ENCODE peak calls at places on chromosome 3, in five cellular contexts. One of them, this sample, is unnamed.

GRCh38 chr3:58424613-58425012 is 9.0 kb downstream of the PDHB start:
- DNase-seq in WERI-Rb-1: no peak
- DNase-seq in AG04450: no peak
- DNase-seq in astrocyte of the spinal cord: no peak
- DNase-seq in astrocyte of the cerebellum: no peak
- DNase-seq in this sample: no peak

GRCh38 chr3:54537506-54537905 is 390.4 kb downstream of the LRTM1 start:
- DNase-seq in AG04450: no peak
- DNase-seq in astrocyte of the spinal cord: no peak
- DNase-seq in WERI-Rb-1: no peak
- DNase-seq in astrocyte of the cerebellum: no peak
- DNase-seq in this sample: no peak

GRCh38 chr3:127254730-127255129 is 33.1 kb downstream of the PRR20G start:
- DNase-seq in AG04450: no peak
- DNase-seq in astrocyte of the spinal cord: no peak
- DNase-seq in astrocyte of the cerebellum: no peak
- DNase-seq in WERI-Rb-1: peak
- DNase-seq in this sample: no peak

GRCh38 chr3:120526011-120526870 is 69.9 kb upstream of the NDUFB4 start:
- DNase-seq in astrocyte of the cerebellum: no peak
- DNase-seq in AG04450: no peak
- DNase-seq in WERI-Rb-1: no peak
- DNase-seq in astrocyte of the spinal cord: no peak
- DNase-seq in this sample: no peak

GRCh38 chr3:140630866-140631265 is 47.0 kb upstream of the TRIM42 start:
- DNase-seq in AG04450: no peak
- DNase-seq in astrocyte of the cerebellum: no peak
- DNase-seq in WERI-Rb-1: no peak
- DNase-seq in astrocyte of the spinal cord: peak
- DNase-seq in this sample: no peak

GRCh38 chr3:99023590-99024192 is 122.2 kb upstream of the DCBLD2 start:
- DNase-seq in astrocyte of the cerebellum: peak
- DNase-seq in astrocyte of the spinal cord: peak
- DNase-seq in AG04450: peak
- DNase-seq in WERI-Rb-1: no peak
- DNase-seq in this sample: no peak

GRCh38 chr3:195893916-195894315 is 14.4 kb downstream of the TNK2 start:
- DNase-seq in astrocyte of the spinal cord: no peak
- DNase-seq in AG04450: no peak
- DNase-seq in WERI-Rb-1: no peak
- DNase-seq in astrocyte of the cerebellum: no peak
- DNase-seq in this sample: no peak

GRCh38 chr3:82629937-82630336 is 868.5 kb upstream of the GBE1 start:
- DNase-seq in AG04450: no peak
- DNase-seq in astrocyte of the spinal cord: no peak
- DNase-seq in astrocyte of the cerebellum: no peak
- DNase-seq in WERI-Rb-1: no peak
- DNase-seq in this sample: no peak

GRCh38 chr3:13498354-13499060 is 18.4 kb downstream of the HDAC11 start:
- DNase-seq in WERI-Rb-1: no peak
- DNase-seq in AG04450: no peak
- DNase-seq in astrocyte of the cerebellum: no peak
- DNase-seq in astrocyte of the spinal cord: no peak
- DNase-seq in this sample: no peak

GRCh38 chr3:10417849-10418248 is 87.5 kb downstream of the ATP2B2 start:
- DNase-seq in WERI-Rb-1: peak
- DNase-seq in AG04450: no peak
- DNase-seq in astrocyte of the cerebellum: peak
- DNase-seq in astrocyte of the spinal cord: peak
- DNase-seq in this sample: no peak

GRCh38 chr3:14295777-14296176 is 106.6 kb upstream of the SLC6A6 start:
- DNase-seq in astrocyte of the cerebellum: no peak
- DNase-seq in WERI-Rb-1: no peak
- DNase-seq in AG04450: no peak
- DNase-seq in astrocyte of the spinal cord: no peak
- DNase-seq in this sample: no peak

GRCh38 chr3:9951962-9952805 is at the start of gene PRRT3:
- DNase-seq in AG04450: no peak
- DNase-seq in WERI-Rb-1: peak
- DNase-seq in astrocyte of the cerebellum: no peak
- DNase-seq in astrocyte of the spinal cord: peak
- DNase-seq in this sample: peak

GRCh38 chr3:119308355-119308754 is 14.2 kb downstream of the ARHGAP31 start:
- DNase-seq in astrocyte of the spinal cord: no peak
- DNase-seq in astrocyte of the cerebellum: no peak
- DNase-seq in WERI-Rb-1: no peak
- DNase-seq in AG04450: no peak
- DNase-seq in this sample: no peak

GRCh38 chr3:154120903-154121235 is 321 bp upstream of the ARHGEF26 start:
- DNase-seq in WERI-Rb-1: no peak
- DNase-seq in astrocyte of the cerebellum: no peak
- DNase-seq in astrocyte of the spinal cord: no peak
- DNase-seq in AG04450: no peak
- DNase-seq in this sample: no peak

GRCh38 chr3:62630664-62631063 is 244.6 kb downstream of the CADPS start:
- DNase-seq in WERI-Rb-1: no peak
- DNase-seq in astrocyte of the spinal cord: no peak
- DNase-seq in astrocyte of the cerebellum: no peak
- DNase-seq in AG04450: no peak
- DNase-seq in this sample: no peak

GRCh38 chr3:174973465-174973864 is 114.3 kb downstream of the NAALADL2 start:
- DNase-seq in astrocyte of the cerebellum: no peak
- DNase-seq in astrocyte of the spinal cord: no peak
- DNase-seq in AG04450: no peak
- DNase-seq in WERI-Rb-1: no peak
- DNase-seq in this sample: no peak

GRCh38 chr3:108437439-108437838 is 73.0 kb downstream of the MYH15 start:
- DNase-seq in astrocyte of the cerebellum: no peak
- DNase-seq in WERI-Rb-1: no peak
- DNase-seq in AG04450: no peak
- DNase-seq in astrocyte of the spinal cord: no peak
- DNase-seq in this sample: no peak

GRCh38 chr3:3665546-3665945 is 133.7 kb upstream of the LRRN1 start:
- DNase-seq in AG04450: no peak
- DNase-seq in astrocyte of the spinal cord: peak
- DNase-seq in WERI-Rb-1: no peak
- DNase-seq in astrocyte of the cerebellum: no peak
- DNase-seq in this sample: no peak

GRCh38 chr3:9912294-9912935 is 4.5 kb upstream of the IL17RC start:
- DNase-seq in astrocyte of the cerebellum: peak
- DNase-seq in astrocyte of the spinal cord: peak
- DNase-seq in WERI-Rb-1: no peak
- DNase-seq in AG04450: no peak
- DNase-seq in this sample: no peak

GRCh38 chr3:190059242-190059590 is 61.5 kb downstream of the P3H2 start:
- DNase-seq in WERI-Rb-1: no peak
- DNase-seq in AG04450: no peak
- DNase-seq in astrocyte of the cerebellum: no peak
- DNase-seq in astrocyte of the spinal cord: peak
- DNase-seq in this sample: no peak

GRCh38 chr3:48532271-48532973 is 24.2 kb downstream of the PFKFB4 start:
- DNase-seq in AG04450: no peak
- DNase-seq in astrocyte of the spinal cord: no peak
- DNase-seq in WERI-Rb-1: no peak
- DNase-seq in astrocyte of the cerebellum: no peak
- DNase-seq in this sample: no peak

GRCh38 chr3:160150066-160150465 is 75.2 kb upstream of the C3orf80 start:
- DNase-seq in WERI-Rb-1: no peak
- DNase-seq in astrocyte of the spinal cord: no peak
- DNase-seq in astrocyte of the cerebellum: no peak
- DNase-seq in AG04450: no peak
- DNase-seq in this sample: no peak

GRCh38 chr3:173739716-173740115 is 342.2 kb downstream of the NLGN1 start:
- DNase-seq in AG04450: no peak
- DNase-seq in WERI-Rb-1: no peak
- DNase-seq in astrocyte of the spinal cord: peak
- DNase-seq in astrocyte of the cerebellum: peak
- DNase-seq in this sample: no peak

GRCh38 chr3:29758108-29759020 is 477.5 kb downstream of the RBMS3 start:
- DNase-seq in WERI-Rb-1: no peak
- DNase-seq in astrocyte of the spinal cord: peak
- DNase-seq in astrocyte of the cerebellum: peak
- DNase-seq in AG04450: peak
- DNase-seq in this sample: no peak

GRCh38 chr3:129424185-129424841 is 4.1 kb downstream of the EFCAB12 start:
- DNase-seq in AG04450: no peak
- DNase-seq in WERI-Rb-1: no peak
- DNase-seq in astrocyte of the cerebellum: no peak
- DNase-seq in astrocyte of the spinal cord: no peak
- DNase-seq in this sample: no peak

GRCh38 chr3:8665407-8665896 is 20.9 kb upstream of the SSUH2 start:
- DNase-seq in astrocyte of the spinal cord: no peak
- DNase-seq in astrocyte of the cerebellum: no peak
- DNase-seq in AG04450: no peak
- DNase-seq in WERI-Rb-1: no peak
- DNase-seq in this sample: no peak

GRCh38 chr3:187328691-187329090 is 37.2 kb upstream of the MASP1 start:
- DNase-seq in astrocyte of the spinal cord: no peak
- DNase-seq in astrocyte of the cerebellum: no peak
- DNase-seq in AG04450: no peak
- DNase-seq in WERI-Rb-1: no peak
- DNase-seq in this sample: no peak

GRCh38 chr3:137768361-137769320 is 4.5 kb downstream of the SOX14 start:
- DNase-seq in AG04450: no peak
- DNase-seq in WERI-Rb-1: no peak
- DNase-seq in astrocyte of the spinal cord: no peak
- DNase-seq in astrocyte of the cerebellum: no peak
- DNase-seq in this sample: peak

GRCh38 chr3:160837394-160837975 is 81.5 kb downstream of the PPM1L start:
- DNase-seq in AG04450: no peak
- DNase-seq in astrocyte of the cerebellum: no peak
- DNase-seq in astrocyte of the spinal cord: no peak
- DNase-seq in WERI-Rb-1: no peak
- DNase-seq in this sample: no peak

GRCh38 chr3:32004111-32004790 is 22.7 kb downstream of the ZNF860 start:
- DNase-seq in WERI-Rb-1: peak
- DNase-seq in AG04450: no peak
- DNase-seq in astrocyte of the cerebellum: no peak
- DNase-seq in astrocyte of the spinal cord: no peak
- DNase-seq in this sample: no peak
- TF ChIP-seq CTCF in WERI-Rb-1: peak
- TF ChIP-seq CTCF in AG04450: no peak
- TF ChIP-seq CTCF in astrocyte of the cerebellum: no peak
- TF ChIP-seq CTCF in astrocyte of the spinal cord: peak
- TF ChIP-seq CTCF in this sample: peak

DNA sequence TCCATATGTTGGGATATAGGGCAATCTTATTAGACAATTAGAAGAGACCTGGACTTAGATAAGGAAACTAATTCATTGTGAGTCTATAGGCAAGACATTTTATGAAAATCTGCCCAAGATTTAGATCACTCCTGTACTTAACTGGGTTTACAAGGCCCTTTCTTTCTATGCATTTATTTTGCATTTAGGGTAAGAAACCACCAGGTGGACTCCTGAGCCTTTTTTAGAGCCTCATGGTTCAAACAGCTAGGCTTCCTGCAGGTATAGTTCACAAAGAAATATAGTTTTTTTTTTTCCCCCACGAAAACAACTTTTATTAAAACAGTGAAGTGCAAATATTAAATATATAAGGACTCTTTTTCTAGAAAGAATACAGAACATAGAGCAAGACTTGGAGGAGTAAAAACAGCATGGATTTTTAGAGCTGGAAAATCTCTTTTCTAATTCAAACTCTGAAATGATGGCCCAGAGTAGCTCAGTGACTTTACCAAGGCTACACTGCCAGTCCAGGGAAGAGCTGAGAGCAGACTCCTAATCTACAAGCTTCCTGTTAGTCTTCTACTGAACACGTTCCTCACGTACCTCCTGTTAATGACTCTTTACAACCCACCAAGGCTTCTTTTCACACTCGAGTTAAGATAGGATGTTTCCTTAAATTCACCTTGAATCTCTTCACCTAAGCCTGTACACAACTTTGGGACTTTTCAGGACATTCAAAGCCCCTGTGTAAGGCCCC is 401.0 kb upstream of the ATP11B start:
- DNase-seq in astrocyte of the cerebellum: no peak
- DNase-seq in astrocyte of the spinal cord: no peak
- DNase-seq in WERI-Rb-1: no peak
- DNase-seq in AG04450: no peak
- DNase-seq in this sample: no peak
- TF ChIP-seq CTCF in astrocyte of the cerebellum: no peak
- TF ChIP-seq CTCF in astrocyte of the spinal cord: no peak
- TF ChIP-seq CTCF in WERI-Rb-1: no peak
- TF ChIP-seq CTCF in AG04450: no peak
- TF ChIP-seq CTCF in this sample: peak

GRCh38 chr3:132803889-132804288 is 81.7 kb upstream of the NPHP3 start:
- DNase-seq in AG04450: no peak
- DNase-seq in astrocyte of the spinal cord: no peak
- DNase-seq in WERI-Rb-1: peak
- DNase-seq in astrocyte of the cerebellum: no peak
- DNase-seq in this sample: no peak
- TF ChIP-seq CTCF in AG04450: no peak
- TF ChIP-seq CTCF in astrocyte of the spinal cord: peak
- TF ChIP-seq CTCF in WERI-Rb-1: peak
- TF ChIP-seq CTCF in astrocyte of the cerebellum: peak
- TF ChIP-seq CTCF in this sample: peak

GRCh38 chr3:57078366-57079220 is 18.1 kb downstream of the SPATA12 start:
- DNase-seq in WERI-Rb-1: peak
- DNase-seq in astrocyte of the cerebellum: no peak
- DNase-seq in AG04450: no peak
- DNase-seq in astrocyte of the spinal cord: peak
- DNase-seq in this sample: peak
- TF ChIP-seq CTCF in WERI-Rb-1: no peak
- TF ChIP-seq CTCF in astrocyte of the cerebellum: no peak
- TF ChIP-seq CTCF in AG04450: peak
- TF ChIP-seq CTCF in astrocyte of the spinal cord: peak
- TF ChIP-seq CTCF in this sample: no peak

DNA sequence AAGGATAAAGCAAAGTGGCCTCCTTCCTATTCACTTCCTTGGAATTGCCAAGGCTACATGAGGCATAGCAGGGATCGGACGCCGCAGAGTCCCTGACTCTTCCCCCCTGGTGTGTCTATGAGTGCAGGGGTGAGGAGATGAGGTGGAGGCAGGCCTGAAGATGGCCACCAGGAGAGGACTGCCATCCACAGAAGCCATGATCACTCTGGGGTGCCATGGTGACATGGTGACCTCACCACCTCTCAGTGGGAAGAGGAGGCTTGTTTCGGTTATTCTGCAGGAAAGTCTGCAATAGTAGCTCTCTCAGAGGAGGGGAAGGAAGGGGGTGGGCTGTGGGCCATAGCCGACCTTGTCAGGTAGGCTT is 57.0 kb upstream of the LIMD1 start:
- DNase-seq in AG04450: no peak
- DNase-seq in astrocyte of the spinal cord: no peak
- DNase-seq in WERI-Rb-1: no peak
- DNase-seq in astrocyte of the cerebellum: no peak
- DNase-seq in this sample: no peak
- TF ChIP-seq CTCF in AG04450: no peak
- TF ChIP-seq CTCF in astrocyte of the spinal cord: no peak
- TF ChIP-seq CTCF in WERI-Rb-1: no peak
- TF ChIP-seq CTCF in astrocyte of the cerebellum: no peak
- TF ChIP-seq CTCF in this sample: no peak

GRCh38 chr3:37143821-37144220 is 30.6 kb downstream of the LRRFIP2 start:
- DNase-seq in astrocyte of the spinal cord: no peak
- DNase-seq in AG04450: no peak
- DNase-seq in astrocyte of the cerebellum: no peak
- DNase-seq in WERI-Rb-1: no peak
- DNase-seq in this sample: no peak
- TF ChIP-seq CTCF in astrocyte of the spinal cord: no peak
- TF ChIP-seq CTCF in AG04450: no peak
- TF ChIP-seq CTCF in astrocyte of the cerebellum: no peak
- TF ChIP-seq CTCF in WERI-Rb-1: no peak
- TF ChIP-seq CTCF in this sample: no peak

GRCh38 chr3:39126532-39127071 is 19.1 kb downstream of the TTC21A start:
- DNase-seq in astrocyte of the cerebellum: no peak
- DNase-seq in WERI-Rb-1: peak
- DNase-seq in AG04450: no peak
- DNase-seq in astrocyte of the spinal cord: peak
- DNase-seq in this sample: peak
- TF ChIP-seq CTCF in astrocyte of the cerebellum: peak
- TF ChIP-seq CTCF in WERI-Rb-1: peak
- TF ChIP-seq CTCF in AG04450: peak
- TF ChIP-seq CTCF in astrocyte of the spinal cord: peak
- TF ChIP-seq CTCF in this sample: peak

This sample was measured in neural crest cell.